ENCODE peak calls at places on chromosomes 16 and 17, in seven cellular contexts. One of them, this sample, is unnamed.

GRCh38 chr17:38742431-38743308 is 5.5 kb downstream of the PCGF2 start:
- DNase-seq in neuronal stem cell: no peak
- DNase-seq in IMR-90: peak; percentile 84
- DNase-seq in H9: no peak
- DNase-seq in mesenchymal stem cell: peak; percentile 77
- DNase-seq in H1: no peak
- DNase-seq in trophoblast cell: no peak
- DNase-seq in this sample: no peak

GRCh38 chr16:88951501-88951900 is 25.5 kb downstream of the CBFA2T3 start:
- DNase-seq in neuronal stem cell: no peak
- DNase-seq in IMR-90: no peak
- DNase-seq in H9: no peak
- DNase-seq in mesenchymal stem cell: no peak
- DNase-seq in H1: no peak
- DNase-seq in trophoblast cell: no peak
- DNase-seq in this sample: no peak

GRCh38 chr17:17551361-17551760 is 40.1 kb downstream of the PEMT start:
- DNase-seq in neuronal stem cell: peak; percentile 41
- DNase-seq in IMR-90: no peak
- DNase-seq in H9: no peak
- DNase-seq in mesenchymal stem cell: peak; percentile 14
- DNase-seq in H1: no peak
- DNase-seq in trophoblast cell: no peak
- DNase-seq in this sample: peak; percentile 55

GRCh38 chr17:33233855-33234228 is 59.3 kb downstream of the ASIC2 start:
- DNase-seq in neuronal stem cell: no peak
- DNase-seq in IMR-90: no peak
- DNase-seq in H9: no peak
- DNase-seq in mesenchymal stem cell: peak; percentile 8
- DNase-seq in H1: no peak
- DNase-seq in trophoblast cell: peak; percentile 16
- DNase-seq in this sample: no peak

GRCh38 chr17:55990332-55991006 is 162.8 kb upstream of the ANKFN1 start:
- DNase-seq in neuronal stem cell: no peak
- DNase-seq in IMR-90: no peak
- DNase-seq in H9: peak; percentile 78
- DNase-seq in mesenchymal stem cell: no peak
- DNase-seq in H1: peak; percentile 47
- DNase-seq in trophoblast cell: no peak
- DNase-seq in this sample: peak; percentile 75

GRCh38 chr16:11836653-11837244 is 14.6 kb downstream of the RSL1D1 start:
- DNase-seq in neuronal stem cell: no peak
- DNase-seq in IMR-90: peak; percentile 87
- DNase-seq in H9: no peak
- DNase-seq in mesenchymal stem cell: peak; percentile 57
- DNase-seq in H1: no peak
- DNase-seq in trophoblast cell: peak; percentile 51
- DNase-seq in this sample: peak; percentile 86

GRCh38 chr16:12340151-12340733 is 363.7 kb downstream of the SNX29 start:
- DNase-seq in neuronal stem cell: no peak
- DNase-seq in IMR-90: peak; percentile 73
- DNase-seq in H9: peak; percentile 77
- DNase-seq in mesenchymal stem cell: peak; percentile 39
- DNase-seq in H1: peak; percentile 72
- DNase-seq in trophoblast cell: peak; percentile 79
- DNase-seq in this sample: peak; percentile 72

GRCh38 chr17:29292071-29292991 is 1.6 kb downstream of the NUFIP2 start:
- DNase-seq in neuronal stem cell: peak; percentile 41
- DNase-seq in IMR-90: peak; percentile 15
- DNase-seq in H9: peak; percentile 61
- DNase-seq in mesenchymal stem cell: peak; percentile 51
- DNase-seq in H1: peak; percentile 61
- DNase-seq in trophoblast cell: no peak
- DNase-seq in this sample: peak; percentile 63

GRCh38 chr17:69412336-69412735 is 2.2 kb upstream of the MAP2K6 start:
- DNase-seq in neuronal stem cell: no peak
- DNase-seq in IMR-90: no peak
- DNase-seq in H9: no peak
- DNase-seq in mesenchymal stem cell: no peak
- DNase-seq in H1: no peak
- DNase-seq in trophoblast cell: no peak
- DNase-seq in this sample: no peak

GRCh38 chr16:75289189-75289588 is 37.8 kb upstream of the BCAR1 start:
- DNase-seq in neuronal stem cell: no peak
- DNase-seq in IMR-90: peak; percentile 39
- DNase-seq in H9: no peak
- DNase-seq in mesenchymal stem cell: peak; percentile 73
- DNase-seq in H1: no peak
- DNase-seq in trophoblast cell: no peak
- DNase-seq in this sample: peak; percentile 93

GRCh38 chr16:11133344-11133921 is 122.6 kb downstream of the SOCS1 start:
- DNase-seq in neuronal stem cell: no peak
- DNase-seq in IMR-90: peak; percentile 96
- DNase-seq in H9: peak; percentile 24
- DNase-seq in mesenchymal stem cell: peak; percentile 96
- DNase-seq in H1: no peak
- DNase-seq in trophoblast cell: peak; percentile 99
- DNase-seq in this sample: peak; percentile 72

GRCh38 chr16:87276091-87276561 is 41.1 kb downstream of the C16orf95 start:
- DNase-seq in neuronal stem cell: no peak
- DNase-seq in IMR-90: no peak
- DNase-seq in H9: no peak
- DNase-seq in mesenchymal stem cell: no peak
- DNase-seq in H1: no peak
- DNase-seq in trophoblast cell: no peak
- DNase-seq in this sample: no peak

GRCh38 chr17:21252289-21252874 is 828 bp downstream of the NATD1 start:
- DNase-seq in neuronal stem cell: no peak
- DNase-seq in IMR-90: no peak
- DNase-seq in H9: no peak
- DNase-seq in mesenchymal stem cell: no peak
- DNase-seq in H1: no peak
- DNase-seq in trophoblast cell: no peak
- DNase-seq in this sample: no peak
- H3K9ac ChIP-seq in neuronal stem cell: peak overlapping the region; percentile 60
- H3K9ac ChIP-seq in IMR-90: peak overlapping the region; percentile 67
- H3K9ac ChIP-seq in H9: no peak overlapping the region
- H3K9ac ChIP-seq in mesenchymal stem cell: peak overlapping the region; percentile 83
- H3K9ac ChIP-seq in H1: no peak overlapping the region
- H3K9ac ChIP-seq in trophoblast cell: peak overlapping the region; percentile 36
- H3K9ac ChIP-seq in this sample: peak overlapping the region; percentile 61

GRCh38 chr16:59201160-59201559 is 467.0 kb upstream of the GOT2 start:
- DNase-seq in neuronal stem cell: no peak
- DNase-seq in IMR-90: no peak
- DNase-seq in H9: no peak
- DNase-seq in mesenchymal stem cell: no peak
- DNase-seq in H1: no peak
- DNase-seq in trophoblast cell: no peak
- DNase-seq in this sample: no peak

GRCh38 chr16:59204589-59204988 is 470.5 kb upstream of the GOT2 start:
- DNase-seq in neuronal stem cell: no peak
- DNase-seq in IMR-90: no peak
- DNase-seq in H9: no peak
- DNase-seq in mesenchymal stem cell: no peak
- DNase-seq in H1: no peak
- DNase-seq in trophoblast cell: no peak
- DNase-seq in this sample: no peak

GRCh38 chr16:59202463-59202862 is 468.3 kb upstream of the GOT2 start:
- DNase-seq in neuronal stem cell: no peak
- DNase-seq in IMR-90: no peak
- DNase-seq in H9: no peak
- DNase-seq in mesenchymal stem cell: no peak
- DNase-seq in H1: no peak
- DNase-seq in trophoblast cell: no peak
- DNase-seq in this sample: no peak

GRCh38 chr16:59198487-59198886 is 464.4 kb upstream of the GOT2 start:
- DNase-seq in neuronal stem cell: no peak
- DNase-seq in IMR-90: no peak
- DNase-seq in H9: no peak
- DNase-seq in mesenchymal stem cell: no peak
- DNase-seq in H1: no peak
- DNase-seq in trophoblast cell: no peak
- DNase-seq in this sample: no peak

GRCh38 chr16:59201821-59202220 is 467.7 kb upstream of the GOT2 start:
- DNase-seq in neuronal stem cell: no peak
- DNase-seq in IMR-90: no peak
- DNase-seq in H9: no peak
- DNase-seq in mesenchymal stem cell: no peak
- DNase-seq in H1: no peak
- DNase-seq in trophoblast cell: no peak
- DNase-seq in this sample: no peak
- H3K4ac ChIP-seq in neuronal stem cell: no peak overlapping the region
- H3K4ac ChIP-seq in IMR-90: no peak overlapping the region
- H3K4ac ChIP-seq in H9: no peak overlapping the region
- H3K4ac ChIP-seq in mesenchymal stem cell: no peak overlapping the region
- H3K4ac ChIP-seq in H1: no peak overlapping the region
- H3K4ac ChIP-seq in trophoblast cell: no peak overlapping the region
- H3K4ac ChIP-seq in this sample: no peak overlapping the region

DNA sequence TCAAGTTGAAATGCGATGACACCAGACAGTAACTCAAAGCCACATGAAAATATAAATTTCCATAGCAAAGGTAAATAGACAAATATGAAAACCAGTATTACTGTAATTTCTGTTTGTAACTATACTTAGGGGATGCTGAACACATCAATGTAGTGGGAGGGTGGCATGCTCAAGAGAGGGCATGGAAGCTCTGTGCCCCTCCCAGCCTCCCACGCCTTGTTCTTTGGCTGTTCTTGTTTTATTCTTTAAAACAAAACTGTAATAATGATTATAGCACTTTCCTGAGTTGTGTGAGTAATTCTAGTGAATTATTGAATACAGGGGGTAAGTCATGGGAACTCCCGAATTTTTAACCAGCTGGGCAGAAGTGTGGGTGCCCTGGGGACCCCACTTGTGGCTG is 11.0 kb upstream of the GPT2 start:
- DNase-seq in neuronal stem cell: no peak
- DNase-seq in IMR-90: no peak
- DNase-seq in H9: no peak
- DNase-seq in mesenchymal stem cell: no peak
- DNase-seq in H1: no peak
- DNase-seq in trophoblast cell: no peak
- DNase-seq in this sample: no peak
- H3K18ac ChIP-seq in neuronal stem cell: no peak overlapping the region
- H3K18ac ChIP-seq in IMR-90: no peak overlapping the region
- H3K18ac ChIP-seq in H9: no peak overlapping the region
- H3K18ac ChIP-seq in mesenchymal stem cell: no peak overlapping the region
- H3K18ac ChIP-seq in H1: no peak overlapping the region
- H3K18ac ChIP-seq in trophoblast cell: no peak overlapping the region
- H3K18ac ChIP-seq in this sample: no peak overlapping the region

GRCh38 chr17:27209316-27209715 is 84.6 kb upstream of the WSB1 start:
- DNase-seq in neuronal stem cell: no peak
- DNase-seq in IMR-90: no peak
- DNase-seq in H9: no peak
- DNase-seq in mesenchymal stem cell: no peak
- DNase-seq in H1: no peak
- DNase-seq in trophoblast cell: no peak
- DNase-seq in this sample: no peak
- H3K9ac ChIP-seq in neuronal stem cell: no peak overlapping the region
- H3K9ac ChIP-seq in IMR-90: no peak overlapping the region
- H3K9ac ChIP-seq in H9: no peak overlapping the region
- H3K9ac ChIP-seq in mesenchymal stem cell: no peak overlapping the region
- H3K9ac ChIP-seq in H1: no peak overlapping the region
- H3K9ac ChIP-seq in trophoblast cell: no peak overlapping the region
- H3K9ac ChIP-seq in this sample: no peak overlapping the region